ENCODE peak calls at places on chromosomes 16 and 17, in nine cellular contexts. H is mucosa of descending colon; L is Calu3; P is left lung; U is CD4-positive, alpha-beta T cell; M is upper lobe of right lung; Z is A549; K is progenitor cell of endocrine pancreas; B is hepatocyte. D is an unnamed sample.
A peak's percentile ranks its signal among the peaks of the same experiment; 100 is the strongest.

GRCh38 chr16:55257971-55258613 is 65.9 kb upstream of the IRX6 start:
- DNase-seq in K (peak; percentile 38), P (peak; percentile 36), M (peak; percentile 86), U (peak; percentile 2), B (peak; percentile 66), Z (peak; percentile 51), H (peak; percentile 86), L (peak; percentile 53), D (no peak)

GRCh38 chr17:81492706-81493105 is 19.9 kb downstream of the ACTG1 start:
- DNase-seq in Z (no peak), U (no peak), H (no peak), M (no peak), K (no peak), B (no peak), L (no peak), P (no peak), D (no peak)

GRCh38 chr17:63433746-63434591 is 12.1 kb downstream of the CYB561 start:
- DNase-seq in B (peak; percentile 52), M (no peak), K (no peak), Z (peak; percentile 70), P (no peak), U (no peak), L (no peak), H (peak; percentile 53), D (no peak)

GRCh38 chr17:48121921-48122650 is 14.5 kb downstream of the SNX11 start:
- DNase-seq in P (no peak), K (no peak), B (no peak), L (no peak), M (no peak), H (no peak), Z (no peak), U (no peak), D (no peak)

GRCh38 chr16:15542261-15542660 is 100.7 kb downstream of the MARF1 start:
- DNase-seq in M (no peak), H (no peak), P (no peak), Z (no peak), B (no peak), K (no peak), L (no peak), U (no peak), D (no peak)

GRCh38 chr16:46897471-46897870 is 13.3 kb downstream of the GPT2 start:
- DNase-seq in K (no peak), U (no peak), L (no peak), H (no peak), Z (no peak), B (no peak), P (no peak), M (no peak), D (no peak)

GRCh38 chr16:67666032-67666537 is 465 bp downstream of the ENKD1 start:
- DNase-seq in H (peak; percentile 69), Z (no peak), P (no peak), K (no peak), M (peak; percentile 83), U (no peak), L (peak; percentile 53), B (peak; percentile 59), D (no peak)

GRCh38 chr17:29682054-29682453 is 59.3 kb upstream of the CORO6 start:
- DNase-seq in M (no peak), P (no peak), H (no peak), Z (no peak), B (no peak), K (no peak), U (no peak), L (no peak), D (no peak)

GRCh38 chr17:30278032-30278431 is 13.7 kb downstream of the BLMH start:
- DNase-seq in U (no peak), L (no peak), P (no peak), K (no peak), Z (peak; percentile 65), H (no peak), B (peak; percentile 46), M (no peak), D (no peak)

GRCh38 chr17:79340771-79341528 is 266.3 kb downstream of the ENGASE start:
- DNase-seq in U (no peak), Z (no peak), B (no peak), H (no peak), M (no peak), P (no peak), L (no peak), K (no peak), D (peak; percentile 51)

GRCh38 chr16:52573365-52574104 is 26.6 kb upstream of the TOX3 start:
- DNase-seq in M (no peak), P (no peak), U (no peak), L (peak; percentile 78), Z (peak; percentile 84), K (no peak), B (peak; percentile 74), H (no peak), D (no peak)

GRCh38 chr16:27374231-27374793 is 27.7 kb upstream of the IL21R start:
- DNase-seq in K (no peak), U (no peak), P (no peak), B (no peak), L (no peak), M (no peak), Z (no peak), H (no peak), D (no peak)

GRCh38 chr17:55648086-55648485 is 74.6 kb downstream of the TMEM100 start:
- DNase-seq in L (no peak), P (no peak), K (no peak), Z (no peak), U (no peak), M (no peak), B (no peak), H (no peak), D (no peak)

GRCh38 chr17:27281438-27281837 is 12.5 kb upstream of the WSB1 start:
- DNase-seq in Z (no peak), K (no peak), L (no peak), M (no peak), U (no peak), H (no peak), B (no peak), P (no peak), D (no peak)

GRCh38 chr16:61014869-61015268 is 1021.4 kb downstream of the CDH8 start:
- DNase-seq in P (no peak), U (no peak), Z (no peak), K (no peak), H (no peak), B (no peak), M (no peak), L (no peak), D (no peak)
- TF ChIP-seq CTCF in P (no peak), U (no peak), Z (no peak), K (peak; percentile 10), H (no peak), B (no peak), M (no peak), L (no peak), D (no peak)

GRCh38 chr16:19994771-19995170 is 78.9 kb downstream of the GPR139 start:
- DNase-seq in P (no peak), M (no peak), B (no peak), U (no peak), H (no peak), K (no peak), L (no peak), Z (no peak), D (no peak)

GRCh38 chr16:19997264-19997663 is 76.4 kb downstream of the GPR139 start:
- DNase-seq in L (no peak), P (no peak), M (no peak), U (no peak), K (no peak), H (no peak), Z (no peak), B (peak; percentile 16), D (no peak)

GRCh38 chr16:19991614-19992013 is 82.1 kb downstream of the GPR139 start:
- DNase-seq in L (no peak), M (no peak), P (no peak), H (no peak), Z (no peak), U (no peak), B (no peak), K (no peak), D (no peak)
- TF ChIP-seq CTCF in L (no peak), M (no peak), P (no peak), H (no peak), Z (no peak), U (no peak), B (no peak), K (no peak), D (no peak)

DNA sequence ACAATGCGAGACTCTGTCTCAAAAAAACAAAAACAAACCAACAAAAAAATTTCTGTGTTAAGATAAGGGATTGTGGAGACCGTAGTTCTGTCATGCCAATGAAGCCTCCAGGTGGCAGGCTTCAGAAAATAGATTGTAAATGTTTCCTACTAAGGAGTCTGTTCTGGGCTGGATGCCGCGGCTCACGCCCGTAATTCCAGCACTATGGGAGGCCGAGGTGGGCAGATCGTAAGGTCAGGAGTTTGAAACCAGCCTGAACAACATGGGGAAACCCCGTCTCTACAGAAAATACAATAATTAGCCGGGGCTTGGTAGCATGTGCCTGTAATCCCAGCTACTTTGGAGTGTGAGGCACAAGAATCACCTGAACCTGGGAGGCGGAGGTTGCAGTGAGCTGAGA is 4.4 kb upstream of the SNX29 start:
- DNase-seq in K (no peak), U (no peak), P (no peak), Z (peak; percentile 50), B (no peak), M (no peak), H (no peak), L (peak; percentile 38), D (no peak)
- TF ChIP-seq CTCF in K (peak; percentile 14), U (no peak), P (no peak), Z (peak; percentile 31), B (peak; percentile 14), M (no peak), H (no peak), L (peak; percentile 52), D (no peak)

GRCh38 chr16:87368029-87368765 is 15.4 kb downstream of the FBXO31 start:
- DNase-seq in M (no peak), U (no peak), B (no peak), K (no peak), L (no peak), H (no peak), P (no peak), Z (no peak), D (no peak)

GRCh38 chr16:87365021-87365713 is 18.4 kb downstream of the FBXO31 start:
- DNase-seq in H (no peak), L (no peak), U (no peak), Z (no peak), P (no peak), K (no peak), B (no peak), M (no peak), D (no peak)

GRCh38 chr16:87367556-87367955 is 16.0 kb downstream of the FBXO31 start:
- DNase-seq in L (no peak), P (no peak), U (no peak), M (no peak), K (no peak), Z (no peak), H (no peak), B (no peak), D (no peak)

GRCh38 chr16:87366930-87367329 is 16.6 kb downstream of the FBXO31 start:
- DNase-seq in K (no peak), L (no peak), M (no peak), B (no peak), H (no peak), Z (no peak), P (no peak), U (no peak), D (no peak)

DNA sequence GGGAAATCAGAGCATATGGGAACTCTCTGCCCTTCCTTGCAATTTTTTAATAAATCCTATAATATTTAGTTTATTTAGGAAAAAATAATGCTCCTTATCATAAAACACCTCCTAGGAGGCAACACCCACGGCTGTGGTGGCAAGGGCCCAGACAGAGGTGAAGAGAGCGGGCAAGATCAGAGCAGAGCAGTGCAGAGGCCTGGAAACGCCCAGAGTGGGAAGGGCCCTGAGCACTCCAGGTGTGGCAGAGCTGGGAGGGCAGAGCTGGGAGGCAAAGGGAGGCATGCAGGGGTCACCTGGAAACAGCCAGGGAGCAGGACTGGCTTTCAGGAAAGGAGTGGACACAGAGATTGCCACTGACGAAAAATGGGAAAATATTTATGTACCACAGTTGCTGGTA is 17.3 kb downstream of the FBXO31 start:
- DNase-seq in K (no peak), U (no peak), M (no peak), Z (no peak), B (no peak), P (no peak), H (peak; percentile 79), L (no peak), D (no peak)
- TF ChIP-seq CTCF in K (no peak), U (no peak), M (no peak), Z (no peak), B (no peak), P (no peak), H (no peak), L (no peak), D (no peak)